ENCODE peak calls at places on chromosomes 16 and 17, in ten cellular contexts. One of them, this sample, is unnamed. For H3K9me3, the result is how much of the 10 kb centered on the place peaks cover.

GRCh38 chr17:45307290-45308015 is 9.4 kb downstream of the MAP3K14 start:
- DNase-seq in GM23248: peak
- DNase-seq in CD8-positive, alpha-beta T cell: no peak
- DNase-seq in heart right ventricle: no peak
- DNase-seq in A549: no peak
- DNase-seq in SK-N-SH: no peak
- DNase-seq in PC-9: no peak
- DNase-seq in tibial nerve: peak
- DNase-seq in aorta: no peak
- DNase-seq in left lung: no peak
- DNase-seq in this sample: no peak

GRCh38 chr16:78396046-78396445 is 296.6 kb downstream of the WWOX start:
- DNase-seq in SK-N-SH: peak
- DNase-seq in tibial nerve: no peak
- DNase-seq in PC-9: no peak
- DNase-seq in CD8-positive, alpha-beta T cell: no peak
- DNase-seq in heart right ventricle: no peak
- DNase-seq in left lung: no peak
- DNase-seq in aorta: no peak
- DNase-seq in GM23248: peak
- DNase-seq in A549: peak
- DNase-seq in this sample: no peak

GRCh38 chr17:46848534-46848933 is 2.8 kb upstream of the WNT9B start:
- DNase-seq in aorta: no peak
- DNase-seq in heart right ventricle: no peak
- DNase-seq in CD8-positive, alpha-beta T cell: no peak
- DNase-seq in tibial nerve: no peak
- DNase-seq in A549: no peak
- DNase-seq in left lung: no peak
- DNase-seq in GM23248: no peak
- DNase-seq in PC-9: no peak
- DNase-seq in SK-N-SH: no peak
- DNase-seq in this sample: no peak

GRCh38 chr16:77723108-77723514 is 797 bp downstream of the NUDT7 start:
- DNase-seq in left lung: peak
- DNase-seq in CD8-positive, alpha-beta T cell: no peak
- DNase-seq in tibial nerve: peak
- DNase-seq in PC-9: no peak
- DNase-seq in SK-N-SH: peak
- DNase-seq in heart right ventricle: peak
- DNase-seq in A549: no peak
- DNase-seq in GM23248: peak
- DNase-seq in aorta: no peak
- DNase-seq in this sample: no peak

GRCh38 chr16:85057948-85058347 is 30.4 kb downstream of the KIAA0513 start:
- DNase-seq in SK-N-SH: no peak
- DNase-seq in aorta: no peak
- DNase-seq in GM23248: no peak
- DNase-seq in tibial nerve: no peak
- DNase-seq in CD8-positive, alpha-beta T cell: no peak
- DNase-seq in heart right ventricle: no peak
- DNase-seq in left lung: no peak
- DNase-seq in PC-9: no peak
- DNase-seq in A549: no peak
- DNase-seq in this sample: no peak

GRCh38 chr17:30323895-30324319 is 9.9 kb downstream of the TMIGD1 start:
- DNase-seq in CD8-positive, alpha-beta T cell: peak
- DNase-seq in SK-N-SH: no peak
- DNase-seq in PC-9: peak
- DNase-seq in GM23248: peak
- DNase-seq in heart right ventricle: no peak
- DNase-seq in aorta: no peak
- DNase-seq in A549: no peak
- DNase-seq in left lung: peak
- DNase-seq in tibial nerve: peak
- DNase-seq in this sample: no peak

GRCh38 chr17:43028221-43028861 is 3.3 kb downstream of the RND2 start:
- DNase-seq in A549: no peak
- DNase-seq in left lung: no peak
- DNase-seq in SK-N-SH: no peak
- DNase-seq in CD8-positive, alpha-beta T cell: no peak
- DNase-seq in tibial nerve: no peak
- DNase-seq in aorta: no peak
- DNase-seq in PC-9: no peak
- DNase-seq in heart right ventricle: no peak
- DNase-seq in GM23248: no peak
- DNase-seq in this sample: no peak

GRCh38 chr17:50187741-50188520 is 13.5 kb downstream of the COL1A1 start:
- DNase-seq in aorta: no peak
- DNase-seq in PC-9: no peak
- DNase-seq in CD8-positive, alpha-beta T cell: no peak
- DNase-seq in GM23248: peak
- DNase-seq in left lung: no peak
- DNase-seq in SK-N-SH: no peak
- DNase-seq in tibial nerve: no peak
- DNase-seq in heart right ventricle: no peak
- DNase-seq in A549: no peak
- DNase-seq in this sample: no peak

GRCh38 chr17:35612924-35613521 is 25.9 kb downstream of the AP2B1 start:
- DNase-seq in A549: no peak
- DNase-seq in heart right ventricle: peak
- DNase-seq in aorta: no peak
- DNase-seq in PC-9: peak
- DNase-seq in left lung: no peak
- DNase-seq in SK-N-SH: peak
- DNase-seq in CD8-positive, alpha-beta T cell: peak
- DNase-seq in GM23248: peak
- DNase-seq in tibial nerve: peak
- DNase-seq in this sample: peak

GRCh38 chr17:51901242-51901641 is 257.3 kb downstream of the CA10 start:
- DNase-seq in tibial nerve: no peak
- DNase-seq in A549: no peak
- DNase-seq in heart right ventricle: no peak
- DNase-seq in CD8-positive, alpha-beta T cell: no peak
- DNase-seq in GM23248: no peak
- DNase-seq in SK-N-SH: no peak
- DNase-seq in aorta: no peak
- DNase-seq in left lung: no peak
- DNase-seq in PC-9: no peak
- DNase-seq in this sample: no peak

GRCh38 chr17:6713130-6713917 is at the start of gene SLC13A5:
- DNase-seq in GM23248: peak
- DNase-seq in SK-N-SH: peak
- DNase-seq in heart right ventricle: peak
- DNase-seq in tibial nerve: no peak
- DNase-seq in A549: peak
- DNase-seq in CD8-positive, alpha-beta T cell: no peak
- DNase-seq in PC-9: no peak
- DNase-seq in left lung: no peak
- DNase-seq in aorta: peak
- DNase-seq in this sample: peak

GRCh38 chr16:64311241-64311640 is 810.6 kb downstream of the CDH11 start:
- DNase-seq in CD8-positive, alpha-beta T cell: no peak
- DNase-seq in PC-9: no peak
- DNase-seq in heart right ventricle: no peak
- DNase-seq in A549: no peak
- DNase-seq in left lung: no peak
- DNase-seq in tibial nerve: no peak
- DNase-seq in aorta: no peak
- DNase-seq in SK-N-SH: no peak
- DNase-seq in GM23248: peak
- DNase-seq in this sample: no peak

GRCh38 chr16:85524365-85524629 is 88.8 kb upstream of the GSE1 start:
- DNase-seq in A549: no peak
- DNase-seq in CD8-positive, alpha-beta T cell: no peak
- DNase-seq in tibial nerve: no peak
- DNase-seq in aorta: no peak
- DNase-seq in left lung: no peak
- DNase-seq in heart right ventricle: no peak
- DNase-seq in GM23248: no peak
- DNase-seq in PC-9: no peak
- DNase-seq in SK-N-SH: no peak
- DNase-seq in this sample: peak

GRCh38 chr16:85172465-85173071 is 60.3 kb upstream of the CIBAR2 start:
- DNase-seq in SK-N-SH: peak
- DNase-seq in aorta: peak
- DNase-seq in GM23248: peak
- DNase-seq in tibial nerve: no peak
- DNase-seq in heart right ventricle: peak
- DNase-seq in CD8-positive, alpha-beta T cell: no peak
- DNase-seq in A549: peak
- DNase-seq in PC-9: peak
- DNase-seq in left lung: no peak
- DNase-seq in this sample: peak

DNA sequence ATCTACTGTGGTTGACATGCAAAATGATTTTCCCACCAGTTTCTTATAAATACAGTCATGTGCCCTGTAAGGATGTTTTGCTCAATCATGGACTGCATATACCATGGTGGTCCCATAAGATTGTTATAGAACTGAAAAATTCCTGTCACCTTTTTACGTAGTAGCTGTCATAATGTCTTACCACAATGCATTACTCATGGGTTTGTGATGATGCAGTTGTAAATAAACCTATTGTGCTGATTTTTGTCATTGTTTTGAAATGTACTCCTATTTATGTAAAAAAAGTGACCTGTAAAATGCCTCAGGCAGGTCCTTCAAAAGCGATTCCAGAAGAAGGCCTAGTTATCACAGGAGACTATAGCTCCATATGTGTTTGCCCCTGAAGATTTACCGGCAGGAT is 695.4 kb upstream of the KIF2B start:
- DNase-seq in PC-9: no peak
- DNase-seq in left lung: no peak
- DNase-seq in heart right ventricle: no peak
- DNase-seq in aorta: no peak
- DNase-seq in tibial nerve: no peak
- DNase-seq in GM23248: no peak
- DNase-seq in CD8-positive, alpha-beta T cell: no peak
- DNase-seq in A549: no peak
- DNase-seq in SK-N-SH: no peak
- DNase-seq in this sample: no peak
- H3K9me3 ChIP-seq in PC-9: under half
- H3K9me3 ChIP-seq in left lung: under half
- H3K9me3 ChIP-seq in heart right ventricle: under half
- H3K9me3 ChIP-seq in aorta: under half
- H3K9me3 ChIP-seq in tibial nerve: under half
- H3K9me3 ChIP-seq in GM23248: under half
- H3K9me3 ChIP-seq in CD8-positive, alpha-beta T cell: under half
- H3K9me3 ChIP-seq in A549: under half
- H3K9me3 ChIP-seq in SK-N-SH: under half
- H3K9me3 ChIP-seq in this sample: under half

GRCh38 chr16:81004646-81005353 is 1.9 kb downstream of the CMC2 start:
- DNase-seq in PC-9: peak
- DNase-seq in GM23248: peak
- DNase-seq in SK-N-SH: peak
- DNase-seq in aorta: no peak
- DNase-seq in CD8-positive, alpha-beta T cell: no peak
- DNase-seq in heart right ventricle: no peak
- DNase-seq in A549: peak
- DNase-seq in tibial nerve: peak
- DNase-seq in left lung: no peak
- DNase-seq in this sample: peak
- H3K4me3 ChIP-seq in PC-9: peak
- H3K4me3 ChIP-seq in GM23248: peak
- H3K4me3 ChIP-seq in SK-N-SH: peak
- H3K4me3 ChIP-seq in aorta: no peak
- H3K4me3 ChIP-seq in CD8-positive, alpha-beta T cell: peak
- H3K4me3 ChIP-seq in heart right ventricle: peak
- H3K4me3 ChIP-seq in A549: peak
- H3K4me3 ChIP-seq in tibial nerve: no peak
- H3K4me3 ChIP-seq in left lung: peak
- H3K4me3 ChIP-seq in this sample: peak

GRCh38 chr16:35711958-35712357 is 2252.5 kb downstream of the TP53TG3F start:
- DNase-seq in SK-N-SH: no peak
- DNase-seq in tibial nerve: no peak
- DNase-seq in aorta: no peak
- DNase-seq in heart right ventricle: no peak
- DNase-seq in CD8-positive, alpha-beta T cell: no peak
- DNase-seq in PC-9: no peak
- DNase-seq in left lung: no peak
- DNase-seq in GM23248: no peak
- DNase-seq in A549: no peak
- DNase-seq in this sample: no peak
- H3K9me3 ChIP-seq in SK-N-SH: under half
- H3K9me3 ChIP-seq in tibial nerve: half or more
- H3K9me3 ChIP-seq in aorta: under half
- H3K9me3 ChIP-seq in heart right ventricle: under half
- H3K9me3 ChIP-seq in CD8-positive, alpha-beta T cell: under half
- H3K9me3 ChIP-seq in PC-9: under half
- H3K9me3 ChIP-seq in left lung: under half
- H3K9me3 ChIP-seq in GM23248: under half
- H3K9me3 ChIP-seq in A549: under half
- H3K9me3 ChIP-seq in this sample: under half

DNA sequence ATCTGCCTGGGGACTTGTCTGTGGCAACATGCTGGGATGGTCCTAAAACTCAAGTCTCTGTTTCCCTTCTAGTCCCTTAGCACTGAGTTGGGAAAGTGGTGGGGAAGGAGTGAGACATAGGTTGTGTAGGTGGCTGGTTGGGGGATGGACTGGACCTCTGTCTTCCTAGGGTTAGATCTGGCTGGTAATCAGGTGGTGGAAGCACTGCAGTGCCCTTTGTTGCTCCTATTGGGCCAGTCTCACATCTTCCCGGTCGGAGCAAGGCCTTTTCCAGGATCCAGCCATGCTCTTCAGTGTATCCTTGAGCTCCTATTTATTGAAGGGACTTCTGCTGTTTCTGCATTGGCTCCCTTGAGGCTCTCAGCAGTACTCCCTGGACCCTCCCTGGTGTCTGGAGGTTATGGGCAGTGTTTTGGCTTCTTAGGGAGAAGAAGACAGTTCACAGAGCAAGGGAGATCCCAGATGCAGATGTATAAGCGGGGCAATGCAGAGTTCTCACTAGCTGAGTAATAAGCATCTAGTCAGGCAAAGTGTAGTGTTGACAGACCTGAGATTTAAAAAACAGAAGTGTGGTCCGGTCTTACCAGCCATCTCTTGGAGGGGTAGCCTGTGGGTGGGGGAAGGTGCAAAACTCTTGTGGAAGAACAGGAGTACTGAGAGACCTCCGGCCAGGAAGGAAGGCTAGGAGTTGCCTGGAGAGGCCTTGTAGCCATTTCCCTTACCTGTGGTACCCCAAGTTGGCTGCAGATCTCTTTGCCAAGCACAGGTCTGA is 1.3 kb upstream of the NUTF2 start:
- DNase-seq in CD8-positive, alpha-beta T cell: no peak
- DNase-seq in A549: no peak
- DNase-seq in left lung: no peak
- DNase-seq in tibial nerve: no peak
- DNase-seq in SK-N-SH: no peak
- DNase-seq in aorta: no peak
- DNase-seq in heart right ventricle: no peak
- DNase-seq in GM23248: peak
- DNase-seq in PC-9: no peak
- DNase-seq in this sample: no peak
- H3K4me3 ChIP-seq in CD8-positive, alpha-beta T cell: peak
- H3K4me3 ChIP-seq in A549: peak
- H3K4me3 ChIP-seq in left lung: peak
- H3K4me3 ChIP-seq in tibial nerve: peak
- H3K4me3 ChIP-seq in SK-N-SH: peak
- H3K4me3 ChIP-seq in aorta: no peak
- H3K4me3 ChIP-seq in heart right ventricle: peak
- H3K4me3 ChIP-seq in GM23248: peak
- H3K4me3 ChIP-seq in PC-9: peak
- H3K4me3 ChIP-seq in this sample: peak

GRCh38 chr17:22511431-22511830 is 819.1 kb downstream of the KCNJ18 start:
- DNase-seq in PC-9: no peak
- DNase-seq in CD8-positive, alpha-beta T cell: no peak
- DNase-seq in GM23248: no peak
- DNase-seq in aorta: no peak
- DNase-seq in A549: no peak
- DNase-seq in left lung: no peak
- DNase-seq in SK-N-SH: no peak
- DNase-seq in tibial nerve: no peak
- DNase-seq in heart right ventricle: no peak
- DNase-seq in this sample: no peak
- H3K9me3 ChIP-seq in PC-9: under half
- H3K9me3 ChIP-seq in CD8-positive, alpha-beta T cell: under half
- H3K9me3 ChIP-seq in GM23248: under half
- H3K9me3 ChIP-seq in aorta: under half
- H3K9me3 ChIP-seq in A549: under half
- H3K9me3 ChIP-seq in left lung: under half
- H3K9me3 ChIP-seq in SK-N-SH: under half
- H3K9me3 ChIP-seq in tibial nerve: under half
- H3K9me3 ChIP-seq in heart right ventricle: under half
- H3K9me3 ChIP-seq in this sample: under half